ENCODE peak calls at places on chromosomes 2 and 18, in nine cellular contexts. E is neural crest cell; H is B cell; S is NB4; J is CD8-positive, alpha-beta T cell; I is HFFc6; Q is tibial artery; P is GM20000; N is MV-4-11. Z is an unnamed sample.

GRCh38 chr2:34578641-34579040 is 979.5 kb upstream of the FAM98A start:
- DNase-seq in E (no peak), H (no peak), S (no peak), J (no peak), I (no peak), Q (no peak), P (no peak), N (no peak), Z (no peak)

GRCh38 chr18:22198163-22198562 is 28.8 kb downstream of the GATA6 start:
- DNase-seq in E (no peak), H (no peak), S (no peak), J (no peak), I (no peak), Q (no peak), P (no peak), N (no peak), Z (no peak)

GRCh38 chr2:46650556-46651001 is 171.2 kb downstream of the TMEM247 start:
- DNase-seq in E (peak), H (peak), S (peak), J (peak), I (peak), Q (peak), P (peak), N (peak), Z (peak)

GRCh38 chr2:130720036-130720435 is 8.8 kb upstream of the GPR148 start:
- DNase-seq in E (no peak), H (no peak), S (no peak), J (no peak), I (no peak), Q (no peak), P (no peak), N (no peak), Z (no peak)

GRCh38 chr2:235433860-235434259 is 60.0 kb upstream of the AGAP1 start:
- DNase-seq in E (no peak), H (no peak), S (peak), J (no peak), I (peak), Q (peak), P (no peak), N (no peak), Z (no peak)

GRCh38 chr2:64989982-64990614 is 899 bp downstream of the SLC1A4 start:
- DNase-seq in E (no peak), H (no peak), S (peak), J (no peak), I (no peak), Q (peak), P (no peak), N (peak), Z (no peak)

GRCh38 chr2:205785507-205786222 is 103.4 kb downstream of the NRP2 start:
- DNase-seq in E (no peak), H (no peak), S (no peak), J (no peak), I (no peak), Q (no peak), P (no peak), N (no peak), Z (no peak)

GRCh38 chr2:116200086-116200485 is 1614.4 kb upstream of the DDX18 start:
- DNase-seq in E (no peak), H (no peak), S (no peak), J (no peak), I (no peak), Q (no peak), P (no peak), N (no peak), Z (no peak)

GRCh38 chr2:9274701-9275343 is 68.2 kb downstream of the ASAP2 start:
- DNase-seq in E (no peak), H (no peak), S (peak), J (no peak), I (no peak), Q (no peak), P (no peak), N (no peak), Z (no peak)

GRCh38 chr2:232372231-232373208 is 6.0 kb upstream of the ALPP start:
- DNase-seq in E (no peak), H (no peak), S (peak), J (no peak), I (peak), Q (peak), P (no peak), N (peak), Z (no peak)

GRCh38 chr2:16014041-16014787 is 73.9 kb downstream of the MYCN start:
- DNase-seq in E (no peak), H (no peak), S (no peak), J (no peak), I (no peak), Q (no peak), P (no peak), N (no peak), Z (no peak)

GRCh38 chr2:12636837-12637581 is 79.7 kb upstream of the TRIB2 start:
- DNase-seq in E (no peak), H (no peak), S (no peak), J (no peak), I (no peak), Q (no peak), P (no peak), N (no peak), Z (no peak)

GRCh38 chr2:9417725-9418124 is 5.6 kb downstream of the ITGB1BP1 start:
- DNase-seq in E (no peak), H (no peak), S (no peak), J (no peak), I (no peak), Q (no peak), P (no peak), N (no peak), Z (no peak)

GRCh38 chr2:134396493-134396892 is 142.6 kb downstream of the MGAT5 start:
- DNase-seq in E (no peak), H (no peak), S (no peak), J (no peak), I (no peak), Q (no peak), P (no peak), N (no peak), Z (no peak)

GRCh38 chr2:202434472-202434871 is 58.3 kb downstream of the BMPR2 start:
- DNase-seq in E (no peak), H (no peak), S (no peak), J (no peak), I (no peak), Q (no peak), P (no peak), N (no peak), Z (no peak)

Z was measured in AML-193.